ENCODE peak calls at places on chromosomes 12 and 14, in eight cellular contexts. T is suprapubic skin; Z is CD4-positive, alpha-beta T cell; J is GM13977; M is HFF-Myc; E is lower lobe of right lung; C is RWPE1; K is heart right ventricle. I is an unnamed sample.

GRCh38 chr14:22428681-22429315 is 160.2 kb downstream of the DAD1 start:
- DNase-seq in T (no peak), Z (no peak), J (no peak), M (no peak), E (no peak), C (no peak), K (no peak), I (no peak)

GRCh38 chr12:102093319-102093718 is 26.6 kb downstream of the NUP37 start:
- DNase-seq in T (no peak), Z (no peak), J (no peak), M (no peak), E (no peak), C (no peak), K (no peak), I (no peak)

GRCh38 chr14:90848944-90849731 is 32.9 kb upstream of the TTC7B start:
- DNase-seq in T (no peak), Z (no peak), J (no peak), M (no peak), E (no peak), C (no peak), K (no peak), I (no peak)

GRCh38 chr12:2540535-2540941 is 254.2 kb upstream of the FKBP4 start:
- DNase-seq in T (no peak), Z (no peak), J (no peak), M (no peak), E (no peak), C (no peak), K (peak), I (no peak)

GRCh38 chr14:68667313-68667791 is 125.5 kb downstream of the ZFP36L1 start:
- DNase-seq in T (no peak), Z (no peak), J (no peak), M (no peak), E (no peak), C (no peak), K (no peak), I (no peak)

GRCh38 chr12:91171475-91171874 is 11.1 kb downstream of the DCN start:
- DNase-seq in T (no peak), Z (no peak), J (no peak), M (no peak), E (no peak), C (no peak), K (no peak), I (no peak)

GRCh38 chr12:92224685-92225331 is 79.2 kb upstream of the BTG1 start:
- DNase-seq in T (no peak), Z (no peak), J (no peak), M (no peak), E (no peak), C (peak), K (peak), I (no peak)

GRCh38 chr14:49364752-49365117 is 221.4 kb downstream of the RPS29 start:
- DNase-seq in T (no peak), Z (no peak), J (no peak), M (no peak), E (no peak), C (no peak), K (no peak), I (no peak)

GRCh38 chr12:102043928-102044327 is 17.9 kb downstream of the WASHC3 start:
- DNase-seq in T (no peak), Z (no peak), J (no peak), M (no peak), E (no peak), C (no peak), K (no peak), I (no peak)

GRCh38 chr12:124484526-124484953 is 82.9 kb downstream of the NCOR2 start:
- DNase-seq in T (no peak), Z (no peak), J (peak), M (no peak), E (no peak), C (no peak), K (no peak), I (peak)

GRCh38 chr14:75428230-75429104 is 645 bp downstream of the JDP2 start:
- DNase-seq in T (no peak), Z (no peak), J (no peak), M (no peak), E (peak), C (peak), K (peak), I (peak)

GRCh38 chr14:23171251-23171975 is 12.0 kb downstream of the SLC7A8 start:
- DNase-seq in T (no peak), Z (no peak), J (no peak), M (no peak), E (no peak), C (peak), K (no peak), I (no peak)

GRCh38 chr14:94342334-94342934 is 19.3 kb upstream of the SERPINA6 start:
- DNase-seq in T (peak), Z (no peak), J (no peak), M (peak), E (peak), C (peak), K (peak), I (no peak)

GRCh38 chr12:65156366-65156831 is 13.0 kb upstream of the LEMD3 start:
- DNase-seq in T (no peak), Z (no peak), J (peak), M (no peak), E (no peak), C (no peak), K (no peak), I (peak)

GRCh38 chr12:58528266-58528665 is 392.0 kb downstream of the LRIG3 start:
- DNase-seq in T (no peak), Z (no peak), J (no peak), M (no peak), E (no peak), C (no peak), K (no peak), I (no peak)

GRCh38 chr12:92132282-92132681 is 13.4 kb downstream of the BTG1 start:
- DNase-seq in T (no peak), Z (no peak), J (no peak), M (no peak), E (no peak), C (no peak), K (no peak), I (no peak)

GRCh38 chr14:50364792-50365191 is 31.9 kb downstream of the CDKL1 start:
- DNase-seq in T (no peak), Z (no peak), J (no peak), M (no peak), E (no peak), C (peak), K (no peak), I (no peak)
- TF ChIP-seq CTCF in T (no peak), Z (no peak), J (no peak), M (no peak), E (no peak), C (no peak), K (no peak), I (no peak)

DNA sequence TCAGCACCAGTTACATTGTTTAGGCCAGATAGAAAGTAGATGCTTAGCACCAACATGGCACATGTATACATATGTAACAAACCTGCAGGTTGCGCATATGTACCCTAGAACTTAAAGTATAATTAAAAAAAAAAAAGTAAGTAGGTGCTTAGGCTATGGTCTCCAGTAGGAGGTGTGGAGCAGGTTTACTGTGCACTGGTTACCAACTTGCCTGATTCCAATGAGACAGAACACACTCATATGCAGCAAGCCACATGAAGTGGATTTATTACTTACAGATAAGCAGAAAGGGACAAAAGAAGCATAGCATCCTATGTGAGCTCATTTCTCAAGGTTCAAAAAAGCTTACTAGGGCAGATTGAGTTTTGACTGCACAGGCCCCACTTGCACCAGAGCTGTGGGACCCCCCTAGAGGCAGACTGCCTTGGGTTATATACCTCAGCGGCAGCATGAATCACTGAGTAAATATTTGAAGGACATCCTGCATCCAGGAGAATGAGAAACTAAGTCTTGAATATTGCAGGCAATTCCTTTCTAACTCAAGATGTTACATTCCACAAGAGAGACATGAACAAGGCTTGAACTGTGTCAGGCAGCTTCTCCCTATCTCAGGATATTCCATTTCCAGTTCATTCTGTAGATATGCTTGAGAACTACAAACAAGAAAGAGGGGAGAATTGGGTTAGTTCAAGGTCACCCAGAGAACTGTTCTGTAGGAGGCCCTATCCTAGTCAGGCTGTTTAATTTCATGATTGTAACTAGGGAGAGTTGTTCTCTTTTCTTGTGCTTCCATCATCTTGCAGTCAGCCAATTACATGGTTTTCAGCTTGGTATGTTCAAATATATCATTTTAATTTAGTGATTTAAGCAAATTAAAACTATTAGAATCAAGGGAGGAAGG is 30.1 kb downstream of the LRFN5 start:
- DNase-seq in T (no peak), Z (no peak), J (no peak), M (no peak), E (no peak), C (no peak), K (no peak), I (no peak)
- TF ChIP-seq CTCF in T (no peak), Z (no peak), J (no peak), M (no peak), E (no peak), C (no peak), K (no peak), I (no peak)

GRCh38 chr14:28756896-28757570 is 9.6 kb upstream of the FOXG1 start:
- DNase-seq in T (no peak), Z (no peak), J (peak), M (no peak), E (no peak), C (no peak), K (no peak), I (no peak)
- TF ChIP-seq CTCF in T (peak), Z (no peak), J (peak), M (peak), E (peak), C (peak), K (peak), I (peak)

GRCh38 chr14:24192933-24193332 is 2.3 kb downstream of the TM9SF1 start:
- DNase-seq in T (no peak), Z (no peak), J (no peak), M (no peak), E (no peak), C (no peak), K (no peak), I (no peak)

GRCh38 chr14:24194873-24195185 is 412 bp downstream of the TM9SF1 start:
- DNase-seq in T (no peak), Z (no peak), J (no peak), M (no peak), E (no peak), C (no peak), K (no peak), I (no peak)

GRCh38 chr14:24195186-24196070 is at the start of gene TM9SF1:
- DNase-seq in T (peak), Z (peak), J (peak), M (peak), E (peak), C (peak), K (peak), I (peak)

GRCh38 chr14:24196071-24197061 is 1.1 kb upstream of the TM9SF1 start:
- DNase-seq in T (no peak), Z (no peak), J (peak), M (no peak), E (no peak), C (no peak), K (no peak), I (peak)

DNA sequence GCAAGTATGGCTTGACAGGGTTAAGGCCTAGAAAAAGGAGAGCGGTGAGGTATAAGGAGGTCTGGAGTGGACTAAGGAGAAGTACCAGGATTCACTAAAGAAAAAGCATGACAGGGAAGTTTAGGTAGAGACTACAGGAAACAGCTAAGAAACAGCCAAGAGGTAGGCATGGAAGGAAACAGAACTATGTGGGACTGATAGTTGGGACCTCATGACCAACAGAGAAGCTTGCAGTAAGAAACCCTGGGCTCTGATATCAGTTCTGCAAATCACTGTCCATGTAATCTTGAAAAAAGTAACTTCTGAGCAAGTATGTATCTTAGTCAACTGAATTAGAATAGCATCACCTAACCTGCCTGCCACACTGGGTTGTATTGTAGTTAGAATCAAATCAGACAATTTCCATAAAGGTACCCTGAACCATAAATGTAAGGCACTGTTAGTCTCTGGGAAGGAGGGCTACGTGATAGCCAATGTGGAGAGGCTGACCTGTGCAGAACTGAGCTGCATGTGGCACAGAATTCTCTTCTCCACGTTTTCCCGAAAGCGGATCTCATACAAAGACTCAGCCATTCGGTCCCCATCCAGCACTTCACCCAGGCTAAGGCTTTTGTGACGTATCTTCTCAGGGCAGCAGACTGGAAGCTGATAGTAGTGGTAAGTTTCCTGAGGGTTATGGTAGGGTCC is 912 bp downstream of the TM9SF1 start:
- DNase-seq in T (no peak), Z (no peak), J (no peak), M (no peak), E (no peak), C (no peak), K (no peak), I (no peak)
- TF ChIP-seq CTCF in T (no peak), Z (no peak), J (no peak), M (no peak), E (no peak), C (no peak), K (no peak), I (no peak)

DNA sequence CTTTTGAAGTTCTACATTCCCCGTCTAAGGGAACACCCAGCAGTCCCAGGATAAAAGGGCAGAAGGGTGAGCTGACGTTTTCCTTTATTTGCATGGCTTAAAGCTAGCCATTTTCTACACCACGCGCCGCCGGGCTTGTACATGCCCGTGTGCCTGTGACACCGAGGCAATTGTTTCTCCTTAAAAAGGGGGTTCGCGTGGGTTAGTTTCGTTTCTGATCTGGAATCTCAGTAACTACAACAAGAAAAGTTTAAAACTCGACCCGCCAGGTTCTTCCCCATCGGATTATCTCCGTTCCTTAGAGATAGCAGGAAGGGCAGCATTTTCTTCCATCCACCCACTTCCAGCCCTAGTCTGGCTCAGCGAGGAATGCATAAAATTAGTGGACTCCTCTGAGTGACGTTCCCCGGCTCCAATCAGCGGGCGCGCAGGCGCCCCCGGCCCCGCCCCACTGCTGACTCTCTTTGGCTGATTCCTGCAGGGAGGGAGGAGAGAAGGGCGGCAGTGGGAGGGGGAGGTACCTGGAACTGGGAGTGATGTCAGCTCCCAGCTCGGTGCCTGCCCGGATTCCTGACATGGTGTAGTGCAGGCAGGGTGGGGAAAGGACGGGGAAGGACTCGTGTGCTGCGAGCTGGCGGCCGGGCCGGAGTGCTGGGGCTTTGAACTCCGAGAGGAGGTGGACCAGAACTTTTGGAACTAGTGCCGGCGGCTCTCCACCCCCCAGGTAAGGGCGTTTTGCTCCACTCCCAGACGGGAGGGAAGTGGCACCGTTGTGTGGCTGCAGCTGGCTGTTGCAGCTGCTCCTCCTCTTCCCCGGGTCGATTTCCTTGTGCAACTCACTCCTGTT is at the start of gene PPFIBP1:
- DNase-seq in T (peak), Z (peak), J (peak), M (peak), E (peak), C (peak), K (peak), I (peak)
- TF ChIP-seq CTCF in T (peak), Z (no peak), J (peak), M (no peak), E (peak), C (no peak), K (peak), I (no peak)

I was measured in GM20000.